ENCODE peak calls at places on chromosomes 1 and 21, in four cellular contexts. One of them, this sample, is unnamed.

GRCh38 chr1:62068978-62069377 is 125.7 kb upstream of the L1TD1 start:
- DNase-seq in GM19239: no peak
- DNase-seq in Daoy: no peak
- DNase-seq in ovary: peak
- DNase-seq in this sample: no peak

GRCh38 chr1:154445040-154445472 is 39.9 kb downstream of the IL6R start:
- DNase-seq in GM19239: peak
- DNase-seq in Daoy: peak
- DNase-seq in ovary: no peak
- DNase-seq in this sample: peak

GRCh38 chr21:46002841-46003574 is 21.4 kb downstream of the COL6A1 start:
- DNase-seq in GM19239: no peak
- DNase-seq in Daoy: no peak
- DNase-seq in ovary: peak
- DNase-seq in this sample: no peak

GRCh38 chr21:15134711-15135110 is 69.9 kb upstream of the NRIP1 start:
- DNase-seq in GM19239: no peak
- DNase-seq in Daoy: no peak
- DNase-seq in ovary: no peak
- DNase-seq in this sample: no peak

GRCh38 chr1:208475951-208476824 is 232.0 kb upstream of the PLXNA2 start:
- DNase-seq in GM19239: no peak
- DNase-seq in Daoy: no peak
- DNase-seq in ovary: peak
- DNase-seq in this sample: no peak

GRCh38 chr1:213618094-213618493 is 369.7 kb upstream of the PROX1 start:
- DNase-seq in GM19239: no peak
- DNase-seq in Daoy: no peak
- DNase-seq in ovary: no peak
- DNase-seq in this sample: no peak

GRCh38 chr1:209349372-209350324 is 233.9 kb upstream of the CAMK1G start:
- DNase-seq in GM19239: no peak
- DNase-seq in Daoy: peak
- DNase-seq in ovary: no peak
- DNase-seq in this sample: no peak

GRCh38 chr1:221203224-221204054 is 324.2 kb downstream of the HLX start:
- DNase-seq in GM19239: peak
- DNase-seq in Daoy: peak
- DNase-seq in ovary: no peak
- DNase-seq in this sample: peak

GRCh38 chr1:65174585-65174984 is 26.6 kb downstream of the AK4 start:
- DNase-seq in GM19239: peak
- DNase-seq in Daoy: peak
- DNase-seq in ovary: peak
- DNase-seq in this sample: peak

GRCh38 chr1:19101244-19101643 is 108.8 kb downstream of the UBR4 start:
- DNase-seq in GM19239: no peak
- DNase-seq in Daoy: peak
- DNase-seq in ovary: no peak
- DNase-seq in this sample: no peak

GRCh38 chr1:3036646-3037280 is 15.5 kb downstream of the ACTRT2 start:
- DNase-seq in GM19239: no peak
- DNase-seq in Daoy: no peak
- DNase-seq in ovary: no peak
- DNase-seq in this sample: no peak

GRCh38 chr1:227915564-227916553 is 31.9 kb downstream of the WNT9A start:
- DNase-seq in GM19239: no peak
- DNase-seq in Daoy: no peak
- DNase-seq in ovary: no peak
- DNase-seq in this sample: no peak

GRCh38 chr1:207826557-207827487 is 75.0 kb downstream of the CD46 start:
- DNase-seq in GM19239: no peak
- DNase-seq in Daoy: no peak
- DNase-seq in ovary: peak
- DNase-seq in this sample: no peak

GRCh38 chr1:31939484-31940329 is 1.5 kb upstream of the PTP4A2 start:
- DNase-seq in GM19239: peak
- DNase-seq in Daoy: peak
- DNase-seq in ovary: peak
- DNase-seq in this sample: peak

GRCh38 chr1:9291914-9292360 is 757 bp upstream of the SPSB1 start:
- DNase-seq in GM19239: no peak
- DNase-seq in Daoy: peak
- DNase-seq in ovary: no peak
- DNase-seq in this sample: no peak

GRCh38 chr1:3924871-3925655 is 25.0 kb upstream of the C1orf174 start:
- DNase-seq in GM19239: no peak
- DNase-seq in Daoy: peak
- DNase-seq in ovary: no peak
- DNase-seq in this sample: no peak

GRCh38 chr1:235434001-235434400 is 66.8 kb downstream of the TBCE start:
- DNase-seq in GM19239: no peak
- DNase-seq in Daoy: no peak
- DNase-seq in ovary: no peak
- DNase-seq in this sample: no peak

GRCh38 chr1:163315773-163316374 is 5.9 kb upstream of the NUF2 start:
- DNase-seq in GM19239: no peak
- DNase-seq in Daoy: peak
- DNase-seq in ovary: peak
- DNase-seq in this sample: no peak

GRCh38 chr1:67766117-67766978 is 66.9 kb downstream of the GNG12 start:
- DNase-seq in GM19239: no peak
- DNase-seq in Daoy: peak
- DNase-seq in ovary: peak
- DNase-seq in this sample: no peak

GRCh38 chr1:193338194-193338593 is 151.8 kb upstream of the B3GALT2 start:
- DNase-seq in GM19239: no peak
- DNase-seq in Daoy: no peak
- DNase-seq in ovary: no peak
- DNase-seq in this sample: no peak

GRCh38 chr1:67382292-67382691 is 47.9 kb downstream of the SERBP1 start:
- DNase-seq in GM19239: no peak
- DNase-seq in Daoy: no peak
- DNase-seq in ovary: no peak
- DNase-seq in this sample: no peak

GRCh38 chr1:234921266-234922062 is 207.2 kb downstream of the TOMM20 start:
- DNase-seq in GM19239: no peak
- DNase-seq in Daoy: no peak
- DNase-seq in ovary: no peak
- DNase-seq in this sample: no peak